ENCODE peak calls at places on chromosomes 11 and 22, in nine cellular contexts. A, E, P, W, C, T, M, U and N are unnamed samples.

GRCh38 chr22:24938741-24939341 is 7.7 kb downstream of the LHFPL7 start:
- DNase-seq in A (peak), E (no peak), P (peak), W (no peak), C (no peak), T (no peak), M (no peak), U (peak), N (peak)

GRCh38 chr22:24482586-24482985 is 12.5 kb upstream of the UPB1 start:
- DNase-seq in A (peak), E (peak), P (no peak), W (no peak), C (no peak), T (peak), M (no peak), U (no peak), N (peak)

GRCh38 chr22:46649176-46650077 is 29.2 kb downstream of the GRAMD4 start:
- DNase-seq in A (peak), E (no peak), P (no peak), W (no peak), C (no peak), T (no peak), M (no peak), U (no peak), N (peak)

GRCh38 chr22:19038728-19039447 is 83.3 kb downstream of the DGCR2 start:
- DNase-seq in A (no peak), E (no peak), P (no peak), W (no peak), C (no peak), T (no peak), M (no peak), U (no peak), N (no peak)

GRCh38 chr11:113664069-113664980 is 41.8 kb downstream of the TMPRSS5 start:
- DNase-seq in A (peak), E (peak), P (no peak), W (no peak), C (no peak), T (no peak), M (no peak), U (no peak), N (no peak)

GRCh38 chr22:26846645-26847044 is 189.3 kb downstream of the MIAT start:
- DNase-seq in A (peak), E (no peak), P (no peak), W (no peak), C (no peak), T (no peak), M (no peak), U (no peak), N (no peak)

GRCh38 chr11:117269856-117270255 is 21.3 kb upstream of the BACE1-AS start:
- DNase-seq in A (no peak), E (no peak), P (no peak), W (no peak), C (no peak), T (no peak), M (no peak), U (no peak), N (no peak)

GRCh38 chr11:64729851-64730382 is 6.9 kb upstream of the NRXN2 start:
- DNase-seq in A (no peak), E (no peak), P (no peak), W (no peak), C (no peak), T (no peak), M (no peak), U (no peak), N (no peak)